ENCODE peak calls at places on chromosome 18, in seven cellular contexts. M, P, W, H, B, T and Q are unnamed samples.

GRCh38 chr18:69484699-69485396 is 84.2 kb downstream of the DOK6 start:
- DNase-seq in M (no peak), H (no peak), P (no peak), W (no peak), T (peak; percentile 81), B (peak; percentile 45), Q (no peak)

GRCh38 chr18:7230646-7231349 is at the start of gene LRRC30:
- DNase-seq in T (no peak), P (no peak), H (no peak), M (no peak), B (no peak), W (no peak), Q (no peak)

GRCh38 chr18:53909668-53910067 is 314.8 kb downstream of the MBD2 start:
- DNase-seq in B (no peak), M (no peak), T (peak; percentile 1), H (no peak), P (no peak), W (peak; percentile 11), Q (peak; percentile 24)

GRCh38 chr18:68406761-68407160 is 308.1 kb downstream of the TMX3 start:
- DNase-seq in T (no peak), H (no peak), P (no peak), W (peak; percentile 30), B (no peak), M (no peak), Q (no peak)

GRCh38 chr18:57833441-57834101 is 30.5 kb upstream of the ATP8B1 start:
- DNase-seq in M (no peak), T (peak; percentile 57), H (no peak), B (peak; percentile 51), W (no peak), P (no peak), Q (no peak)

GRCh38 chr18:31482051-31482450 is 15.9 kb upstream of the DSG2 start:
- DNase-seq in M (no peak), B (no peak), H (no peak), P (no peak), W (peak; percentile 59), T (no peak), Q (peak; percentile 88)

GRCh38 chr18:61322265-61322873 is 10.9 kb upstream of the CDH20 start:
- DNase-seq in M (peak; percentile 38), P (no peak), T (peak; percentile 33), B (peak; percentile 7), W (peak; percentile 35), H (no peak), Q (peak; percentile 47)

GRCh38 chr18:69935319-69936190 is 12.1 kb downstream of the CD226 start:
- DNase-seq in B (peak; percentile 39), H (no peak), W (peak; percentile 58), P (no peak), T (no peak), M (no peak), Q (no peak)

GRCh38 chr18:76507830-76508381 is 12.9 kb upstream of the ZNF516 start:
- DNase-seq in M (no peak), H (no peak), B (no peak), T (no peak), P (no peak), W (no peak), Q (no peak)

GRCh38 chr18:46497129-46497528 is 159.9 kb downstream of the LOXHD1 start:
- DNase-seq in T (no peak), H (no peak), M (no peak), B (peak; percentile 6), W (peak; percentile 26), P (no peak), Q (peak; percentile 17)

GRCh38 chr18:73737990-73738389 is 409.6 kb downstream of the FBXO15 start:
- DNase-seq in W (peak; percentile 62), B (no peak), P (no peak), T (no peak), H (no peak), M (no peak), Q (peak; percentile 46)

GRCh38 chr18:26655614-26656400 is 107.5 kb upstream of the KCTD1 start:
- DNase-seq in T (peak; percentile 11), H (no peak), M (peak; percentile 36), W (peak; percentile 63), P (peak; percentile 79), B (peak; percentile 29), Q (peak; percentile 38)

GRCh38 chr18:46676162-46676830 is 19.3 kb upstream of the LOXHD1 start:
- DNase-seq in T (no peak), H (no peak), W (no peak), M (no peak), B (peak; percentile 61), P (no peak), Q (no peak)

GRCh38 chr18:6752200-6752873 is 22.8 kb downstream of the ARHGAP28 start:
- DNase-seq in W (no peak), B (peak; percentile 67), T (peak; percentile 86), H (no peak), P (no peak), M (no peak), Q (no peak)

GRCh38 chr18:23618862-23619387 is 32.6 kb upstream of the NPC1 start:
- DNase-seq in M (peak; percentile 13), T (no peak), B (no peak), H (no peak), W (no peak), P (peak; percentile 66), Q (no peak)
- H3K4me1 ChIP-seq in M (peaks cover 5% of the 10 kb centered on the region), T (peaks cover 6% of the 10 kb centered on the region), B (peaks cover 7% of the 10 kb centered on the region), H (no peaks in the 10 kb centered on the region), W (peaks cover 8% of the 10 kb centered on the region), P (no peaks in the 10 kb centered on the region), Q (no peaks in the 10 kb centered on the region)

GRCh38 chr18:13216092-13216582 is 2.4 kb upstream of the LDLRAD4 start:
- DNase-seq in W (peak; percentile 42), P (peak; percentile 73), H (no peak), B (peak; percentile 62), T (peak; percentile 47), M (peak; percentile 70), Q (peak; percentile 20)
- H3K27ac ChIP-seq in W (no peak overlapping the region), P (no peak overlapping the region), H (no peak overlapping the region), B (no peak overlapping the region), T (no peak overlapping the region), M (no peak overlapping the region), Q (no peak overlapping the region)

GRCh38 chr18:9334351-9335254 is at the start of gene TWSG1:
- DNase-seq in W (peak; percentile 91), B (peak; percentile 83), H (peak; percentile 82), T (peak; percentile 93), M (peak; percentile 92), P (peak; percentile 96), Q (peak; percentile 76)
- TF ChIP-seq CTCF in W (no peak), B (no peak), H (peak; percentile 78), T (peak; percentile 47), M (peak; percentile 40), P (peak; percentile 23), Q (peak; percentile 55)

GRCh38 chr18:48947583-48947982 is 3.2 kb downstream of the SMAD7 start:
- DNase-seq in B (no peak), T (no peak), W (peak; percentile 54), P (peak; percentile 67), H (no peak), M (no peak), Q (no peak)
- H3K4me1 ChIP-seq in B (peaks cover 55% of the 10 kb centered on the region), T (peaks cover 25% of the 10 kb centered on the region), W (peaks cover 53% of the 10 kb centered on the region), P (peaks cover 49% of the 10 kb centered on the region), H (peaks cover 31% of the 10 kb centered on the region), M (peaks cover 48% of the 10 kb centered on the region), Q (peaks cover 41% of the 10 kb centered on the region)

GRCh38 chr18:66395671-66396218 is 208.1 kb downstream of the CDH19 start:
- DNase-seq in M (no peak), W (no peak), B (no peak), P (peak; percentile 40), H (no peak), T (no peak), Q (no peak)
- H3K27ac ChIP-seq in M (no peak overlapping the region), W (no peak overlapping the region), B (no peak overlapping the region), P (no peak overlapping the region), H (no peak overlapping the region), T (no peak overlapping the region), Q (no peak overlapping the region)

GRCh38 chr18:24271381-24272331 is 126.0 kb downstream of the OSBPL1A start:
- DNase-seq in P (peak; percentile 92), B (peak; percentile 73), W (peak; percentile 83), T (peak; percentile 72), H (peak; percentile 50), M (peak; percentile 71), Q (peak; percentile 50)
- TF ChIP-seq CTCF in P (no peak), B (peak; percentile 8), W (no peak), T (peak; percentile 23), H (no peak), M (no peak), Q (peak; percentile 47)

DNA sequence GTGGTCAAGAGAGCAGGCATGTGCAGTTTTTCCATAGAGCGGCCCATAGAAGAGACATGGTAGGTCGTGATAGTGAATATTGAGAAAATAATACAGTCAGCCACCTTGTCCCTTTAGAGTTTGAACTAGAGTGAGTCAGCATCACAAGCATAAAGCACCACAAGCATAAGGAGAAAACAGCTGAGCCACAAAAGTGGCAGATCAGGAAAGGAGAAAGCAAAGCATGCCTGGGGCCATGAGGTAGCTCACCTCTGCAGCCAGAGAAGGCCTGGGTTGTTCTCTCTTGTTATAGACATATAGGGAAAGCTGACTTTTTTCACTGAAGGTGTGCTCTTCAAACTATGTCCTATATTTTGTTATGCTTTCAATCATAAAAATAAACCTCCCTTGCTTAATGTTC is 879.0 kb downstream of the DSC3 start:
- DNase-seq in H (no peak), M (no peak), T (no peak), B (no peak), P (no peak), W (peak; percentile 9), Q (peak; percentile 28)
- H3K4me1 ChIP-seq in H (no peaks in the 10 kb centered on the region), M (no peaks in the 10 kb centered on the region), T (no peaks in the 10 kb centered on the region), B (no peaks in the 10 kb centered on the region), P (no peaks in the 10 kb centered on the region), W (no peaks in the 10 kb centered on the region), Q (no peaks in the 10 kb centered on the region)

GRCh38 chr18:62715829-62716678 is 713 bp downstream of the PHLPP1 start:
- DNase-seq in H (no peak), P (peak; percentile 91), B (peak; percentile 42), T (peak; percentile 59), W (peak; percentile 69), M (peak; percentile 39), Q (peak; percentile 64)
- H3K27ac ChIP-seq in H (peak overlapping the region; percentile 97), P (peak overlapping the region; percentile 95), B (peak overlapping the region; percentile 83), T (peak overlapping the region; percentile 27), W (peak overlapping the region; percentile 70), M (peak overlapping the region; percentile 60), Q (peak overlapping the region; percentile 19)

GRCh38 chr18:3664563-3665178 is 214.7 kb downstream of the TGIF1 start:
- DNase-seq in P (no peak), B (peak; percentile 47), W (no peak), M (no peak), T (no peak), H (no peak), Q (no peak)
- TF ChIP-seq CTCF in P (no peak), B (no peak), W (peak; percentile 25), M (no peak), T (no peak), H (no peak), Q (peak; percentile 19)

GRCh38 chr18:63099026-63099840 is 220.3 kb downstream of the BCL2 start:
- DNase-seq in W (no peak), P (no peak), T (no peak), M (no peak), B (no peak), H (no peak), Q (no peak)
- H3K4me1 ChIP-seq in W (no peaks in the 10 kb centered on the region), P (no peaks in the 10 kb centered on the region), T (no peaks in the 10 kb centered on the region), M (peaks cover 9% of the 10 kb centered on the region), B (no peaks in the 10 kb centered on the region), H (no peaks in the 10 kb centered on the region), Q (no peaks in the 10 kb centered on the region)